ENCODE peak calls at places on chromosomes 12 and 14, in five cellular contexts. C is tibial nerve, W is heart left ventricle, O is psoas muscle, B is fibroblast of lung. Y is an unnamed sample.
A peak's percentile ranks its signal among the peaks of the same experiment; 100 is the strongest.

GRCh38 chr14:103041464-103041863 is 15.9 kb downstream of the CDC42BPB start:
- DNase-seq in W (no peak), C (no peak), O (no peak), B (no peak), Y (no peak)

GRCh38 chr12:48216785-48217184 is 13.7 kb upstream of the OR10AD1 start:
- DNase-seq in C (no peak), W (no peak), B (no peak), O (no peak), Y (no peak)

GRCh38 chr12:106924458-106924857 is 31.2 kb upstream of the TMEM263 start:
- DNase-seq in W (no peak), B (peak; percentile 20), O (no peak), C (no peak), Y (no peak)

GRCh38 chr14:89226789-89227489 is 190.1 kb downstream of the FOXN3 start:
- DNase-seq in C (no peak), B (no peak), O (no peak), W (no peak), Y (no peak)

GRCh38 chr12:133180669-133181068 is 626 bp upstream of the ZNF268 start:
- DNase-seq in B (no peak), W (no peak), C (no peak), O (no peak), Y (no peak)

GRCh38 chr12:115135800-115136211 is 451.8 kb upstream of the TBX3 start:
- DNase-seq in O (peak; percentile 57), B (peak; percentile 56), W (peak; percentile 80), C (peak; percentile 31), Y (peak; percentile 25)

GRCh38 chr12:19154696-19155095 is 25.2 kb downstream of the PLEKHA5 start:
- DNase-seq in W (no peak), B (no peak), C (no peak), O (no peak), Y (no peak)

GRCh38 chr12:50119387-50119786 is 7.4 kb downstream of the COX14 start:
- DNase-seq in O (no peak), W (no peak), B (no peak), C (no peak), Y (no peak)

GRCh38 chr12:112175361-112176155 is 50.2 kb downstream of the TRAFD1 start:
- DNase-seq in C (no peak), W (no peak), O (peak; percentile 21), B (no peak), Y (no peak)

GRCh38 chr12:13038491-13039161 is 5.6 kb upstream of the FAM234B start:
- DNase-seq in O (no peak), C (no peak), W (no peak), B (peak; percentile 87), Y (peak; percentile 52)

GRCh38 chr12:110627500-110628195 is 13.7 kb downstream of the TCTN1 start:
- DNase-seq in O (no peak), W (no peak), B (no peak), C (no peak), Y (no peak)

GRCh38 chr14:72045271-72045670 is 113.0 kb downstream of the RGS6 start:
- DNase-seq in B (no peak), W (no peak), O (no peak), C (no peak), Y (no peak)

DNA sequence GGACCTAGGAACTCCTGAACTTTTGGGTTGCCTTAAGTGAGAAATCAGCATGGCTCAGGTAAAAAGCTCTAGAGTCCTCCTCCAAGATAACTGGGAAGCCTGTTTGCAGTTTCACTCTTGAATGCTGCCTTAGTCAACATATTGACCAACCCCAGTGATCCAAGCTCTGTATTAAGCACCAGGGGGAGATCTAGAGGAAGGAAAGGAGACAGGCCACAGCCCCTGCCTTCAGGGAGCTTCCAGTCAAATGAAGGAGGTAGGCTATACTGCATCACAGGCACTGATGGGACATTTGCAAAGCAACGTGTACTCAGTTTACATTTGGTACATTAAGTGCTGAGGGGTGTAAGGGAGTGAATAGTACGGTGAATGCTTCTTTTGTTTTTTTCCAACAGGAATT is 1.2 kb upstream of the CSAD start:
- DNase-seq in C (no peak), W (no peak), O (no peak), B (no peak), Y (no peak)
- H3K4me3 ChIP-seq in C (peak overlapping the region; percentile 83), W (no peak overlapping the region), O (peak overlapping the region; percentile 77), B (peak overlapping the region; percentile 83), Y (peak overlapping the region; percentile 79)

GRCh38 chr14:49621114-49621881 is 699 bp downstream of the MGAT2 start:
- DNase-seq in B (peak; percentile 68), C (peak; percentile 34), O (peak; percentile 91), W (peak; percentile 78), Y (peak; percentile 60)

GRCh38 chr14:49619730-49620129 is 696 bp downstream of the RPL36AL start:
- DNase-seq in O (no peak), B (no peak), W (no peak), C (no peak), Y (no peak)

GRCh38 chr14:49615776-49616175 is 4.7 kb downstream of the RPL36AL start:
- DNase-seq in B (peak; percentile 22), W (no peak), C (no peak), O (no peak), Y (no peak)

GRCh38 chr14:49620182-49621113 is at the start of the genes MGAT2 and RPL36AL:
- DNase-seq in C (peak; percentile 94), W (peak; percentile 99), O (peak; percentile 99), B (peak; percentile 99), Y (peak; percentile 99)

GRCh38 chr14:49617846-49618519 is 2.4 kb downstream of the RPL36AL start:
- DNase-seq in W (no peak), O (no peak), C (no peak), B (no peak), Y (no peak)
- H3K4me3 ChIP-seq in W (no peak overlapping the region), O (no peak overlapping the region), C (no peak overlapping the region), B (no peak overlapping the region), Y (no peak overlapping the region)

GRCh38 chr14:100669011-100669412 is 57.7 kb upstream of the DLK1 start:
- DNase-seq in B (no peak), W (no peak), C (no peak), O (no peak), Y (no peak)

GRCh38 chr14:100667706-100668105 is 59.0 kb upstream of the DLK1 start:
- DNase-seq in O (no peak), B (no peak), W (no peak), C (no peak), Y (no peak)

GRCh38 chr14:100670017-100670974 is 56.4 kb upstream of the DLK1 start:
- DNase-seq in O (no peak), B (no peak), W (no peak), C (no peak), Y (no peak)

GRCh38 chr14:100668352-100668751 is 58.3 kb upstream of the DLK1 start:
- DNase-seq in B (no peak), O (no peak), C (no peak), W (no peak), Y (no peak)

DNA sequence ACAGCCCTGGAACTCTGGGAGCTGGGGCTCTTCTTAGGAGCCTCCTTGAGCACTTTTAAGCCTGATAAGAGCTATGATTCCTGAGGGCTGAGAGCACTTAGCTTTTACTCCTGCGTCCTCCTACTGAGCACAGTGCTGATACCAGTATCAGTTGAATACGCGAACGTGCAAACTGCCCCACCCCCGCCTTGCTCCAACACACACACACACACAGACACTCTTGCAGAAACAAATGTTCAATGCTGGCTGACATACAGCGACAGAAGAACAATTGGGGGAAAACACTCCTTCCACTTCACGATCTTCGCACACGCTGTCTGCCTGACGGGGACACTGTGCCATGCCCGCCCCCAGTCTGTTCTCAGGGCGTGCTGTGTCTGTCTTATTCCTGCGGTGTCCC is 57.2 kb upstream of the DLK1 start:
- DNase-seq in C (no peak), O (no peak), W (no peak), B (no peak), Y (no peak)
- H3K4me3 ChIP-seq in C (no peak overlapping the region), O (no peak overlapping the region), W (no peak overlapping the region), B (no peak overlapping the region), Y (no peak overlapping the region)

DNA sequence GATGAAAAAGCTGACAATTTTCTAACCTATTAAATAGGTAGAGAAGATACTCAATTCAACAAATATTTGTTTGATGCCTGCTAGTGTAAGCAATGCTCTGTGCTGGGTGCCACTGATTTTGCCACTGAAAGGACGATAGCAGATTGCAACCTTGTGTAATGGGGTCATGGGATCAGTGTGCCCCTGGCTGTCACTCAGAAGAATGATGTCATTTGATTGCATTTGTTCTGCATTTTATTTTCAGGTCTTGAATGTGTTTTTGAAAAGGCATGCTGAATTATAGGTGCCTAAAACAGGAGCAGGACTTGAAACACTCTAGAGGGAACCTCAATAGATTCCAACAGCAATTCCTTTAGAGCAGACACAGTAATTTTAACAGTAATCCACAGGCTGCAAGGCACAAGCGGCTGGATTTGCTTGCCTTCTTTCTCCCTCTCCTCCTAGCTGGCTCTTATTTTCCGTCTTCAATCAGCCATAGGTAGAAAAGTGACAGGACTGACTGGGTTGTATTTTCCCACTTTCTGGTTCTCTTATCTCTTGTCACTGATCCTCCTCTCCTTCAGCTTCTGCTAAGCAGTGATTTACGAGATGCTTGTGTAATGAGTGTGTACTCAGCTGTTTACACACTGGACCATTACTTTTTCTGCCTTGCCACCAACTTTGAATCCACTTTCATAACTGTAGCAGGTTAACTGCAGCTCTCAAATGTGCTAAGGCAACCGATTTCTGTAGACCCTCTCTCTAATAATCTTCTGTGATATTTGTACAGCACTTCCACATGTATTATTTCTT is 4.1 kb downstream of the PLXNC1 start:
- DNase-seq in C (no peak), O (no peak), B (no peak), W (no peak), Y (no peak)
- H3K4me3 ChIP-seq in C (no peak overlapping the region), O (no peak overlapping the region), B (no peak overlapping the region), W (no peak overlapping the region), Y (no peak overlapping the region)

GRCh38 chr14:73245401-73246325 is 8.4 kb downstream of the PAPLN start:
- DNase-seq in O (peak; percentile 71), C (no peak), W (peak; percentile 70), B (peak; percentile 44), Y (no peak)
- H3K4me3 ChIP-seq in O (peak overlapping the region; percentile 59), C (peak overlapping the region; percentile 60), W (peak overlapping the region; percentile 22), B (peak overlapping the region; percentile 1), Y (peak overlapping the region; percentile 62)

DNA sequence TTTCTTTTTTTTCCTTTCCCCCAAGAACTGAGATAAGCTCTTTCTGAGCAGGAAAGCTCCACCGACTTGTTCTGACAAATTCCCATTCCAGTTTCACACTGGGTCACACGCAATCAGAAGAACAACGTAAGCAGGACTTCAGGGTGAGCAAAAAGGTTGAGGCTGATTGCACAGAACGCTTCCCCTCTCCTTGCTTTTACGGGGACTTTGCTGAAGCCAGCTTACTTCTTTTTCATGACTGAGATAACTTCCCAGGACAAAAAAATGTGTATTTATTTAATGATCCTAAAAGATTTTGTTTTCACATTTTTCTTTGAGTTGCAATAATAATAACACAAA is 153.2 kb downstream of the PHLDA1 start:
- DNase-seq in W (no peak), C (no peak), O (no peak), B (no peak), Y (peak; percentile 82)
- H3K4me3 ChIP-seq in W (no peak overlapping the region), C (no peak overlapping the region), O (no peak overlapping the region), B (no peak overlapping the region), Y (no peak overlapping the region)